ENCODE peak calls at places on chromosomes 6 and 20, in nine cellular contexts. C is GM13976; P is left ventricle myocardium inferior; N is neural progenitor cell; V is CD8-positive, alpha-beta T cell; T is astrocyte of the cerebellum; Y is glutamatergic neuron; B is nephron progenitor cell; I is astrocyte of the spinal cord. X is an unnamed sample.

GRCh38 chr6:164148789-164149188 is 734.3 kb downstream of the QKI start:
- DNase-seq in Y (no peak), V (no peak), P (no peak), T (no peak), N (no peak), C (no peak), I (no peak), B (no peak), X (no peak)

GRCh38 chr20:20761302-20761701 is 48.9 kb upstream of the RALGAPA2 start:
- DNase-seq in P (no peak), Y (no peak), C (no peak), T (no peak), N (no peak), I (no peak), B (no peak), V (no peak), X (no peak)

GRCh38 chr20:49671429-49671828 is 42.2 kb downstream of the B4GALT5 start:
- DNase-seq in V (no peak), T (no peak), P (no peak), C (no peak), B (no peak), I (no peak), Y (no peak), N (no peak), X (no peak)

GRCh38 chr20:62924567-62925419 is 1.5 kb downstream of the DIDO1 start:
- DNase-seq in Y (no peak), B (no peak), V (peak), C (no peak), I (peak), N (no peak), T (no peak), P (no peak), X (peak)

GRCh38 chr6:157381631-157382621 is 936 bp downstream of the ZDHHC14 start:
- DNase-seq in P (peak), B (peak), Y (peak), N (peak), I (peak), V (no peak), T (no peak), C (peak), X (peak)

GRCh38 chr20:56422824-56423189 is 10.7 kb downstream of the CASS4 start:
- DNase-seq in T (no peak), N (no peak), P (no peak), V (no peak), C (no peak), Y (no peak), I (no peak), B (no peak), X (no peak)

GRCh38 chr6:23176883-23177282 is 607.5 kb downstream of the HDGFL1 start:
- DNase-seq in I (no peak), N (no peak), V (no peak), B (no peak), T (no peak), P (no peak), Y (peak), C (no peak), X (no peak)

GRCh38 chr20:3751664-3752385 is 15.7 kb downstream of the ADISSP start:
- DNase-seq in Y (peak), P (peak), V (peak), N (peak), C (peak), B (peak), I (no peak), T (no peak), X (peak)

GRCh38 chr20:58268936-58269619 is 40.4 kb upstream of the RAB22A start:
- DNase-seq in V (no peak), Y (no peak), P (no peak), T (no peak), B (no peak), C (no peak), I (peak), N (no peak), X (no peak)

GRCh38 chr6:36227379-36228344 is 31.1 kb downstream of the BRPF3 start:
- DNase-seq in C (no peak), T (no peak), I (no peak), Y (no peak), P (no peak), V (no peak), B (no peak), N (no peak), X (no peak)

GRCh38 chr6:68364276-68364785 is 270.8 kb upstream of the ADGRB3 start:
- DNase-seq in C (no peak), N (no peak), B (no peak), P (no peak), T (peak), V (no peak), I (peak), Y (no peak), X (no peak)

GRCh38 chr6:41560440-41561192 is 14.4 kb downstream of the FOXP4 start:
- DNase-seq in N (peak), V (peak), P (peak), T (no peak), C (peak), B (peak), Y (peak), I (peak), X (peak)

GRCh38 chr6:166611631-166612030 is 15.4 kb downstream of the RPS6KA2 start:
- DNase-seq in V (no peak), Y (no peak), B (no peak), N (no peak), P (no peak), I (no peak), C (no peak), T (no peak), X (no peak)

GRCh38 chr6:78629154-78629721 is 238.1 kb upstream of the IRAK1BP1 start:
- DNase-seq in N (no peak), Y (peak), V (no peak), T (no peak), C (no peak), P (no peak), I (no peak), B (no peak), X (peak)

GRCh38 chr6:106146852-106147351 is 60.8 kb downstream of the PRDM1 start:
- DNase-seq in T (no peak), I (peak), P (no peak), C (peak), N (no peak), B (no peak), V (no peak), Y (no peak), X (no peak)

GRCh38 chr6:164346631-164347030 is 932.1 kb downstream of the QKI start:
- DNase-seq in T (no peak), B (no peak), C (no peak), V (no peak), Y (no peak), N (no peak), I (no peak), P (no peak), X (no peak)

GRCh38 chr20:51966296-51966971 is 164.1 kb upstream of the SALL4 start:
- DNase-seq in N (peak), I (peak), Y (no peak), P (no peak), T (peak), V (no peak), B (peak), C (peak), X (peak)

GRCh38 chr6:87118054-87118453 is 23.1 kb upstream of the CGA start:
- DNase-seq in V (no peak), T (no peak), B (no peak), C (no peak), N (no peak), Y (no peak), P (no peak), I (no peak), X (no peak)

GRCh38 chr6:43806041-43806757 is 36.2 kb downstream of the VEGFA start:
- DNase-seq in C (no peak), Y (no peak), I (no peak), P (no peak), B (no peak), V (no peak), N (no peak), T (no peak), X (no peak)

GRCh38 chr6:84546427-84546914 is 217.9 kb downstream of the TBX18 start:
- DNase-seq in B (peak), T (no peak), Y (peak), V (no peak), P (no peak), I (peak), C (no peak), N (peak), X (no peak)

GRCh38 chr6:114419175-114419574 is 76.4 kb upstream of the HS3ST5 start:
- DNase-seq in Y (no peak), B (no peak), C (peak), N (no peak), T (no peak), I (peak), V (no peak), P (no peak), X (no peak)

GRCh38 chr6:4313044-4313686 is 177.8 kb upstream of the ECI2 start:
- DNase-seq in I (peak), P (peak), T (peak), B (no peak), V (no peak), C (no peak), Y (no peak), N (peak), X (peak)

GRCh38 chr20:2752631-2753455 is 47.6 kb downstream of the CPXM1 start:
- DNase-seq in B (peak), N (peak), Y (peak), I (peak), V (peak), T (no peak), P (no peak), C (peak), X (no peak)

GRCh38 chr6:98833101-98834059 is 994 bp upstream of the POU3F2 start:
- DNase-seq in P (no peak), T (no peak), V (no peak), Y (peak), B (peak), C (peak), I (peak), N (peak), X (peak)

GRCh38 chr6:132333639-132334516 is 67.4 kb downstream of the MOXD1 start:
- DNase-seq in V (no peak), Y (no peak), P (no peak), C (no peak), B (no peak), N (no peak), T (peak), I (peak), X (peak)

GRCh38 chr6:56356431-56356830 is 109.1 kb upstream of the COL21A1 start:
- DNase-seq in T (no peak), V (no peak), B (no peak), C (no peak), Y (no peak), I (peak), N (no peak), P (no peak), X (no peak)

GRCh38 chr6:107421696-107422256 is 37.6 kb downstream of the PDSS2 start:
- DNase-seq in P (no peak), B (no peak), V (no peak), T (no peak), C (no peak), Y (no peak), N (no peak), I (no peak), X (no peak)

GRCh38 chr6:151372164-151372563 is 19.2 kb downstream of the ZBTB2 start:
- DNase-seq in I (no peak), C (no peak), Y (no peak), N (no peak), B (no peak), P (no peak), T (no peak), V (no peak), X (no peak)

GRCh38 chr6:127022297-127022696 is 96.2 kb upstream of the RSPO3 start:
- DNase-seq in P (no peak), V (no peak), T (no peak), B (no peak), Y (peak), N (no peak), I (peak), C (no peak), X (peak)

GRCh38 chr20:25128649-25129048 is 46.7 kb upstream of the VSX1 start:
- DNase-seq in B (no peak), I (no peak), P (no peak), N (no peak), V (no peak), T (no peak), Y (no peak), C (no peak), X (no peak)

GRCh38 chr20:43844778-43845614 is 69.7 kb upstream of the TOX2 start:
- DNase-seq in V (no peak), T (peak), B (no peak), P (peak), C (no peak), Y (no peak), N (no peak), I (peak), X (peak)

GRCh38 chr6:91487729-91488392 is 901.0 kb upstream of the MAP3K7 start:
- DNase-seq in Y (no peak), C (no peak), P (no peak), T (no peak), B (no peak), N (no peak), I (no peak), V (no peak), X (no peak)

GRCh38 chr6:122147291-122147690 is 252.2 kb upstream of the HSF2 start:
- DNase-seq in P (no peak), Y (no peak), I (no peak), V (no peak), N (no peak), B (no peak), C (no peak), T (no peak), X (no peak)

GRCh38 chr6:11537229-11538048 is at the start of gene TMEM170B:
- DNase-seq in T (peak), I (peak), N (peak), Y (peak), B (peak), C (peak), V (peak), P (peak), X (peak)

GRCh38 chr20:14956538-14956937 is 619.1 kb upstream of the FLRT3 start:
- DNase-seq in P (no peak), T (no peak), I (no peak), C (no peak), N (no peak), V (no peak), Y (no peak), B (no peak), X (no peak)
- TF ChIP-seq CTCF in P (no peak), T (no peak), I (no peak), C (no peak), N (no peak), V (no peak), Y (no peak), B (no peak), X (no peak)

GRCh38 chr6:72250664-72251063 is 364.3 kb downstream of the RIMS1 start:
- DNase-seq in N (no peak), P (no peak), I (no peak), B (no peak), T (no peak), Y (no peak), C (no peak), V (no peak), X (no peak)
- TF ChIP-seq CTCF in N (no peak), P (no peak), I (no peak), B (no peak), T (no peak), Y (no peak), C (no peak), V (no peak), X (no peak)

DNA sequence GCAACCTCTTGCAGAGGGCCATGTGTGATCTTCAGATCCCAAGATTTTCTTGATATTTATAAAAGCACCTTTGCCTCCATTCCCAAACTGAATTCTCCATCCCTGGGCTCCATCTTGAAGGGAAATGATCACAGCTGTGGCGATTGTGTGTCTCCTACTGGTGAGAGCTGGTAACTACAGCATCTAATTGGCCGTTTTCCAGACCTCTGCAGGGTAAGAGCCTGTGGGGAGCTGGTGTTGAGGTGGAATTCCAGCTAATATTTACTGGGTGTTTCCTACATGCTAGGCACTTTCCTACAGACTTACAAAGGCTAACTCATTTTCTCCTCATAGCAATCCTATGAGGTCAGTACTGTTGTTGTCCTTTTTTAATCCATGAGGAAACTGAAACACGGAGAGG is 59.2 kb upstream of the FNDC1 start:
- DNase-seq in N (peak), C (no peak), V (no peak), Y (peak), T (peak), I (peak), P (no peak), B (peak), X (peak)
- TF ChIP-seq CTCF in N (peak), C (peak), V (peak), Y (peak), T (peak), I (peak), P (peak), B (peak), X (peak)

GRCh38 chr20:36728986-36729385 is 16.9 kb downstream of the NDRG3 start:
- DNase-seq in C (peak), I (peak), P (no peak), Y (no peak), T (no peak), B (no peak), N (peak), V (no peak), X (no peak)
- TF ChIP-seq CTCF in C (no peak), I (peak), P (no peak), Y (no peak), T (peak), B (peak), N (peak), V (no peak), X (no peak)

GRCh38 chr6:139109558-139109957 is 25.3 kb upstream of the HECA start:
- DNase-seq in P (no peak), B (no peak), N (peak), T (no peak), I (no peak), C (no peak), V (no peak), Y (peak), X (no peak)
- TF ChIP-seq CTCF in P (peak), B (no peak), N (peak), T (peak), I (peak), C (peak), V (peak), Y (no peak), X (no peak)

DNA sequence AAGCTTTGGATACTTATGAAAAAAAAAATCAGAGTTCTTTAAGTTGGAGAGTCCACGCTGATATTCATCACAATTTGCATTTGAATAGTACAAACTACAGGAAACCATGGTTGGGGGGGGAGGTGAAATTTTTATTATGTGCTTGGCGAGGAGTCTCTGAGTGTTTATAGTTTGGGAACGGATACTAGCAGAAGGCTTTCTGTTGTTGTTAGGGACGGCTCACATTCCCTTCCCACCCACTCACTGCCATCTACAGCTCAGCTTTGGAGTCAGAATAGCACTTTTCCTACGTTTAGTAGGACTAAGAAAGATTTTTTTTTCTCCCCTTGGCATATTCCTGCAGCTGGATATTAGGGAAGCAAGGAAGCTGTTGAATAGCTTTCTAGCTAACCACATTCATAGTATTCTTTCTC is 235.0 kb upstream of the ZNF217 start:
- DNase-seq in B (no peak), I (peak), V (no peak), T (peak), N (peak), Y (no peak), C (no peak), P (no peak), X (no peak)
- TF ChIP-seq CTCF in B (no peak), I (no peak), V (no peak), T (no peak), N (no peak), Y (no peak), C (no peak), P (no peak), X (no peak)